ENCODE peak calls at places on chromosomes 11 and 22, in four cellular contexts. D, U, L and Y are unnamed samples.

GRCh38 chr11:129023968-129024676 is 81.5 kb upstream of the TP53AIP1 start:
- DNase-seq in D (peak), U (no peak), L (no peak), Y (peak)

GRCh38 chr11:69447786-69448185 is 33.7 kb upstream of the LINC01488 start:
- DNase-seq in D (no peak), U (no peak), L (no peak), Y (no peak)

GRCh38 chr11:35629914-35630313 is 11.7 kb downstream of the FJX1 start:
- DNase-seq in D (peak), U (peak), L (no peak), Y (no peak)

GRCh38 chr11:115506909-115507649 is 2.9 kb upstream of the CADM1 start:
- DNase-seq in D (no peak), U (no peak), L (no peak), Y (no peak)

GRCh38 chr11:134532176-134532920 is 120.3 kb upstream of the B3GAT1 start:
- DNase-seq in D (no peak), U (no peak), L (no peak), Y (no peak)

GRCh38 chr11:46686886-46687810 is 13.3 kb downstream of the ARHGAP1 start:
- DNase-seq in D (peak), U (no peak), L (no peak), Y (no peak)

GRCh38 chr11:69173326-69173725 is 17.6 kb downstream of the SMIM38 start:
- DNase-seq in D (no peak), U (no peak), L (no peak), Y (no peak)

GRCh38 chr22:21082248-21082647 is 36.5 kb downstream of the LRRC74B start:
- DNase-seq in D (peak), U (no peak), L (no peak), Y (no peak)

GRCh38 chr11:37788141-37788877 is 1190.3 kb upstream of the RAG2 start:
- DNase-seq in D (peak), U (no peak), L (no peak), Y (no peak)

GRCh38 chr11:12449961-12450715 is 72.8 kb downstream of the PARVA start:
- DNase-seq in D (peak), U (no peak), L (no peak), Y (no peak)

GRCh38 chr11:108975641-108976071 is 310.8 kb downstream of the DDX10 start:
- DNase-seq in D (no peak), U (no peak), L (no peak), Y (no peak)

GRCh38 chr11:20097319-20098221 is 62.7 kb downstream of the DBX1 start:
- DNase-seq in D (peak), U (no peak), L (peak), Y (no peak)

GRCh38 chr11:24575392-24575791 is 78.5 kb downstream of the LUZP2 start:
- DNase-seq in D (peak), U (no peak), L (no peak), Y (no peak)

GRCh38 chr11:123719452-123719851 is 22.0 kb downstream of the ZNF202 start:
- DNase-seq in D (peak), U (no peak), L (no peak), Y (no peak)

GRCh38 chr22:26707090-26707489 is 49.7 kb downstream of the MIAT start:
- DNase-seq in D (no peak), U (no peak), L (no peak), Y (no peak)

GRCh38 chr11:110479445-110480101 is 49.8 kb downstream of the FDX1 start:
- DNase-seq in D (peak), U (no peak), L (peak), Y (no peak)

GRCh38 chr22:27879923-27880322 is 39.1 kb downstream of the PITPNB start:
- DNase-seq in D (peak), U (peak), L (peak), Y (peak)

GRCh38 chr11:46951864-46952263 is 15.3 kb downstream of the CSTPP1 start:
- DNase-seq in D (peak), U (no peak), L (no peak), Y (no peak)

GRCh38 chr22:30028731-30029130 is 51.5 kb upstream of the HORMAD2 start:
- DNase-seq in D (no peak), U (no peak), L (no peak), Y (no peak)

GRCh38 chr22:35335936-35336781 is 36.5 kb downstream of the TOM1 start:
- DNase-seq in D (no peak), U (no peak), L (no peak), Y (no peak)

GRCh38 chr11:82865841-82866240 is 34.4 kb downstream of the PRCP start:
- DNase-seq in D (peak), U (no peak), L (no peak), Y (no peak)

GRCh38 chr11:65060913-65061408 is 2.6 kb upstream of the NAALADL1 start:
- DNase-seq in D (no peak), U (no peak), L (peak), Y (peak)

GRCh38 chr11:134230339-134230738 is 5.9 kb downstream of the VPS26B start:
- DNase-seq in D (no peak), U (no peak), L (no peak), Y (no peak)

GRCh38 chr11:18720811-18721575 is 5.0 kb downstream of the IGSF22 start:
- DNase-seq in D (peak), U (peak), L (peak), Y (peak)

GRCh38 chr22:38193580-38193979 is 8.2 kb upstream of the MAFF start:
- DNase-seq in D (no peak), U (no peak), L (no peak), Y (no peak)

GRCh38 chr11:19673924-19674390 is 38.7 kb upstream of the NAV2 start:
- DNase-seq in D (no peak), U (no peak), L (no peak), Y (peak)

GRCh38 chr11:36053901-36054300 is 110.0 kb downstream of the LDLRAD3 start:
- DNase-seq in D (no peak), U (no peak), L (no peak), Y (no peak)

GRCh38 chr11:128582496-128583366 is 4.6 kb downstream of the ETS1 start:
- DNase-seq in D (peak), U (peak), L (no peak), Y (no peak)

GRCh38 chr22:24592846-24593809 is at the start of gene LRRC75B:
- DNase-seq in D (peak), U (peak), L (peak), Y (peak)

GRCh38 chr11:124941703-124942102 is 5.9 kb upstream of the HEPACAM start:
- DNase-seq in D (no peak), U (no peak), L (no peak), Y (no peak)

GRCh38 chr11:124943242-124943641 is 7.4 kb upstream of the HEPACAM start:
- DNase-seq in D (no peak), U (no peak), L (no peak), Y (no peak)

GRCh38 chr11:124943731-124944130 is 7.9 kb upstream of the HEPACAM start:
- DNase-seq in D (no peak), U (no peak), L (no peak), Y (no peak)

GRCh38 chr11:124944565-124944964 is 8.7 kb upstream of the HEPACAM start:
- DNase-seq in D (no peak), U (no peak), L (no peak), Y (no peak)

DNA sequence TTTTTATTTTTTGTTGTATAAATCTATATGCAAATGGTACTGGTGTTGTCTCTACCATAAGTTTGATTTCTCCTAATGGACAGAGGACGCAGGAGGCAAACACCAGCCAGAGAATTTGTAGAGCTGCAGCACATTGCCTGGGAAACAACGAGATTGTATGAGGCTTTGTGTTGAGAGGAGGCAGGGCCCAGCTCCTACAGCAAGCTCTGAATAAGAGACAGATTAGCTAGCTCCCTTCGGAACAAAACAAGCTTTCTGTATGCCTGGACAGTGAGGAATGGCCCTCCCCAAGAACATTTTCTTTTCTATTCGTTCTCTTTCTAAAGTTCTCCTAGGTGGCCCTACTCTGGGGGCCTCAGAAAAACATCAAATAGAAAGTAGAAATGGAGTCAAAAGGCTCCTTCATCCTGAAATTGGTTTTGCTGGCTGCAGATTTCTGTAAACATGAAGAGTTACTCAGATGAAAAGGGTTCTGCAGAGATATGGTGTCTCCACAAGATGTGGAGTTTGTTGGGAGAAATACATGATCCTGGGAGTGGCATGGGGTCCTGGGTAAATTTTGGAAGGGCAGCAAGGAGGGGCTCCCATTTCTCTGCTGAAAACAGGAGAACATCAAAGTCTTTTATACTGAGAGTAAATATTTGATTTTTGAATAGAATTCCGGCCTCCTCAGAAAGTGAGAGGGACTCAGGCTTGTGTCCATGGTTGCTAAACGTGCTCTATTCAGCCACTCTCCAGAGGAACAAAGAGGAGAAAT is 6.8 kb upstream of the HEPACAM start:
- DNase-seq in D (no peak), U (no peak), L (no peak), Y (no peak)
- TF ChIP-seq BHLHE40 in D (no peak), U (no peak), L (no peak), Y (no peak)

GRCh38 chr11:78564037-78564888 is 10.4 kb downstream of the NARS2 start:
- DNase-seq in D (peak), U (peak), L (peak), Y (peak)
- TF ChIP-seq BHLHE40 in D (no peak), U (no peak), L (no peak), Y (no peak)

DNA sequence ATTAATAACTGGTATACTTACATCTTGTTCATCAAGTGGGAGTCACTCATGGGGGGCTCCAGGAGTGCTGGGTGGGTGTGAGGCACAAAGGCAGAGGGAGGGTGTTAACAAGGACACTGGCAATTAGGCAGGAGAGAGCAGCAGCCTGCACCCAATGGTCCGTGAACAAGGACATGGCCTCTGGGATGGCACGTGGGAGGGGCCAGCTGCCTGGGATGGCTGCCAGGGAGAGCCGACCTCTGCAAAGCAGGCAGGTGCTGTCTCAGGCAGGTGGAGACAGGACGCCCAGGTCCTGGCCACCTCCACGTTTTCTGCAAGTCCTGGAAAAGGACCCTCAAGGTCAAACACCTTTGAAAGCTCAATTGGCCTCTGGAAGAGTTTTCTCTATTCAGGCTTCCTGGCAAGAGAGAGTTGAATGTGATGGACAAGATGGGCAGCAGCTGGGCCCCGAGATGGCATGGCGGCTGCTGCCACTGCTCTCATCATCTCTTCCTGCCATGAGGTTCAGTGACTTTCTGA is 257.1 kb downstream of the BUD13 start:
- DNase-seq in D (no peak), U (no peak), L (no peak), Y (no peak)
- TF ChIP-seq BHLHE40 in D (no peak), U (no peak), L (no peak), Y (no peak)

DNA sequence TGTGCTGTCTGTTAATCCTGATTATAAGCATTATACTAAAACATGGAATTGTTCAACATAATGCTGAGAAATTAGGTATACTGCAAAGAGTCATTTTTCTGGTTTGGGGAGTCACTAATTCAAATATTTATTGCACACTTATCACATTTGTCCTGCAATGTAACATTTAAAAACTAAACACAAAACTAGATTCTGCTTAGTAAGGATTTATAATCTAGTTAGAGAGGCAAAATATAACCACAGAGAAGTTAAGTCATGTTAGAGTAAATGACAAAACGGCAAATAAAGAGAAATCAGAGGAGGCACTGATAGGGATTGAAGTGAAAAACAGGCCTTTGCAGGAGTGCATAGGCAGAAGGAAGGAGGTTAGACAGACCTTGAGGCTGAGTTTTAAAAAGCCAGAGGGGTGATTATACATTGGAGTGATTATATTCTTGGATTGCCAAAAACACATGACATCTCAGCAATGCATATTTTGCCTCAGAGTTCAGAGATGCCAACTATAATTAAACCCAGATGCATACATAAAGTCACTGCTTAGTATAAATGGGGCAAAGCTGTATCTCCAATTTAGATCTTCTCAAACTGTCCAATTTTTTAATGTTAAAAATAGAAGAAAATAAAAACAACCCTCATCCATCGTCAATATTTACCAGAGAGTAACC is 49.7 kb downstream of the CCDC34 start:
- DNase-seq in D (no peak), U (no peak), L (no peak), Y (no peak)
- TF ChIP-seq BHLHE40 in D (no peak), U (no peak), L (no peak), Y (no peak)

GRCh38 chr11:132310390-132311375 is 940.3 kb downstream of the NTM start:
- DNase-seq in D (no peak), U (no peak), L (no peak), Y (no peak)

GRCh38 chr11:132311703-132312102 is 941.3 kb downstream of the NTM start:
- DNase-seq in D (no peak), U (no peak), L (no peak), Y (no peak)

GRCh38 chr11:132307309-132308020 is 937.0 kb downstream of the NTM start:
- DNase-seq in D (no peak), U (no peak), L (no peak), Y (no peak)

GRCh38 chr11:132312161-132312560 is 941.7 kb downstream of the NTM start:
- DNase-seq in D (peak), U (no peak), L (no peak), Y (no peak)

GRCh38 chr11:132312616-132313210 is 942.3 kb downstream of the NTM start:
- DNase-seq in D (peak), U (no peak), L (peak), Y (peak)
- TF ChIP-seq BHLHE40 in D (no peak), U (no peak), L (no peak), Y (no peak)

GRCh38 chr22:36457688-36458450 is 23.6 kb downstream of the TXN2 start:
- DNase-seq in D (no peak), U (no peak), L (no peak), Y (no peak)
- TF ChIP-seq BHLHE40 in D (no peak), U (no peak), L (no peak), Y (no peak)

DNA sequence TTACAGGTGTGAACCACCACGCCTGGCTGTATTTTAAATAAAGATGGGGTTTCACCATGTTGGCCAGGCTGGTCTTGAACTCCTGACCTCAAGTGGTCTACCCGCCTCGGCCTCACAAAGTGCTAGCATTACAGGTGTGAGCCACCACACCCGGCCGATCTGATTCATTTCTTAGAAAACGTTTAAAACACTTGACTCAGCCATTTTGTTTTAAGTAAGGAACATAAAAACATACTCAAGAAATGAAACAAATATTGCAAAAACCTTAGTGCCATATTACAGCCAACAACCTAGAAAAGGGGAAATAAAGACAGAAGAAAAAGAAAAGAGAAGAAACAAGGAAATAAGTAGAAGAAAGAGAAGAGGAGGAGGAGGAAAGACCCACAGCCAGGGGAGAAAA is 17.4 kb downstream of the LRFN4 start:
- DNase-seq in D (no peak), U (no peak), L (no peak), Y (no peak)
- TF ChIP-seq BHLHE40 in D (no peak), U (no peak), L (no peak), Y (no peak)